ENCODE peak calls at places on chromosome 1, in four cellular contexts. M is SK-N-SH, V is H9, H is breast epithelium. N is an unnamed sample.
A peak's percentile ranks its signal among the peaks of the same experiment; 100 is the strongest.

GRCh38 chr1:226001088-226001487 is 1.9 kb upstream of the SDE2 start:
- DNase-seq in M (no peak), V (no peak), H (no peak), N (no peak)

GRCh38 chr1:167904641-167905040 is 9.3 kb downstream of the ADCY10 start:
- DNase-seq in M (no peak), V (no peak), H (no peak), N (no peak)

GRCh38 chr1:99239690-99240089 is 24.6 kb upstream of the PLPPR4 start:
- DNase-seq in M (no peak), V (peak; percentile 34), H (no peak), N (no peak)

GRCh38 chr1:160781129-160781808 is 14.7 kb upstream of the LY9 start:
- DNase-seq in M (no peak), V (no peak), H (no peak), N (no peak)

GRCh38 chr1:106526650-106527049 is 529.8 kb upstream of the PRMT6 start:
- DNase-seq in M (no peak), V (no peak), H (no peak), N (no peak)

GRCh38 chr1:71511505-71511904 is 430.7 kb upstream of the ZRANB2 start:
- DNase-seq in M (no peak), V (no peak), H (no peak), N (no peak)

GRCh38 chr1:33606272-33606671 is 133.8 kb downstream of the ZSCAN20 start:
- DNase-seq in M (no peak), V (no peak), H (no peak), N (no peak)

GRCh38 chr1:34800214-34800613 is 7.4 kb downstream of the GJA4 start:
- DNase-seq in M (no peak), V (no peak), H (no peak), N (no peak)

GRCh38 chr1:205735218-205735617 is 14.8 kb downstream of the NUCKS1 start:
- DNase-seq in M (no peak), V (no peak), H (no peak), N (no peak)

GRCh38 chr1:33753087-33753856 is 110.6 kb upstream of the HMGB4 start:
- DNase-seq in M (no peak), V (no peak), H (no peak), N (no peak)

GRCh38 chr1:43711049-43711448 is 3.7 kb downstream of the ST3GAL3 start:
- DNase-seq in M (no peak), V (no peak), H (no peak), N (no peak)

GRCh38 chr1:41383094-41383852 is 22.0 kb downstream of the FOXO6 start:
- DNase-seq in M (no peak), V (no peak), H (no peak), N (no peak)

GRCh38 chr1:89911186-89911976 is 83.5 kb upstream of the ZNF326 start:
- DNase-seq in M (no peak), V (peak; percentile 50), H (no peak), N (no peak)

GRCh38 chr1:201525196-201525778 is 13.6 kb upstream of the NAV1 start:
- DNase-seq in M (no peak), V (no peak), H (no peak), N (no peak)

GRCh38 chr1:91404151-91405012 is at the start of gene HFM1:
- DNase-seq in M (peak; percentile 92), V (peak; percentile 93), H (peak; percentile 58), N (peak; percentile 47)

GRCh38 chr1:40795811-40796586 is 12.4 kb downstream of the KCNQ4 start:
- DNase-seq in M (no peak), V (no peak), H (no peak), N (no peak)

GRCh38 chr1:41888756-41889155 is 30.0 kb downstream of the HIVEP3 start:
- DNase-seq in M (no peak), V (no peak), H (no peak), N (no peak)

GRCh38 chr1:81590171-81590570 is 210.6 kb upstream of the ADGRL2 start:
- DNase-seq in M (no peak), V (no peak), H (no peak), N (no peak)

GRCh38 chr1:204080163-204080903 is 7.4 kb downstream of the SOX13 start:
- DNase-seq in M (peak; percentile 47), V (peak; percentile 99), H (peak; percentile 91), N (no peak)

GRCh38 chr1:179153217-179153616 is 71.3 kb downstream of the TOR3A start:
- DNase-seq in M (no peak), V (no peak), H (no peak), N (no peak)

GRCh38 chr1:33256335-33256700 is at the start of gene ZNF362:
- DNase-seq in M (no peak), V (peak; percentile 48), H (peak; percentile 66), N (peak; percentile 45)

GRCh38 chr1:8679929-8680504 is 137.4 kb downstream of the RERE start:
- DNase-seq in M (no peak), V (no peak), H (no peak), N (no peak)

GRCh38 chr1:227218870-227219578 is 99.3 kb downstream of the CDC42BPA start:
- DNase-seq in M (no peak), V (no peak), H (no peak), N (no peak)

GRCh38 chr1:156409424-156409823 is 40.4 kb downstream of the RHBG start:
- DNase-seq in M (no peak), V (no peak), H (no peak), N (no peak)
- H3K27ac ChIP-seq in M (no peak overlapping the region), V (no peak overlapping the region), H (no peak overlapping the region), N (peak overlapping the region; percentile 83)

GRCh38 chr1:32205401-32206370 is at the start of gene IQCC:
- DNase-seq in M (peak; percentile 96), V (peak; percentile 94), H (peak; percentile 85), N (peak; percentile 86)
- H3K27ac ChIP-seq in M (peak within 1 kb of the TSS; percentile 62), V (no peak within 1 kb of the TSS), H (peak within 1 kb of the TSS; percentile 86), N (peak within 1 kb of the TSS; percentile 60)

GRCh38 chr1:214354440-214355148 is 73.6 kb downstream of the SMYD2 start:
- DNase-seq in M (peak; percentile 50), V (no peak), H (no peak), N (no peak)

GRCh38 chr1:214352838-214353237 is 71.9 kb downstream of the SMYD2 start:
- DNase-seq in M (no peak), V (no peak), H (no peak), N (no peak)

GRCh38 chr1:214349008-214349407 is 68.0 kb downstream of the SMYD2 start:
- DNase-seq in M (no peak), V (no peak), H (no peak), N (no peak)

GRCh38 chr1:214349781-214350180 is 68.8 kb downstream of the SMYD2 start:
- DNase-seq in M (no peak), V (no peak), H (no peak), N (no peak)

DNA sequence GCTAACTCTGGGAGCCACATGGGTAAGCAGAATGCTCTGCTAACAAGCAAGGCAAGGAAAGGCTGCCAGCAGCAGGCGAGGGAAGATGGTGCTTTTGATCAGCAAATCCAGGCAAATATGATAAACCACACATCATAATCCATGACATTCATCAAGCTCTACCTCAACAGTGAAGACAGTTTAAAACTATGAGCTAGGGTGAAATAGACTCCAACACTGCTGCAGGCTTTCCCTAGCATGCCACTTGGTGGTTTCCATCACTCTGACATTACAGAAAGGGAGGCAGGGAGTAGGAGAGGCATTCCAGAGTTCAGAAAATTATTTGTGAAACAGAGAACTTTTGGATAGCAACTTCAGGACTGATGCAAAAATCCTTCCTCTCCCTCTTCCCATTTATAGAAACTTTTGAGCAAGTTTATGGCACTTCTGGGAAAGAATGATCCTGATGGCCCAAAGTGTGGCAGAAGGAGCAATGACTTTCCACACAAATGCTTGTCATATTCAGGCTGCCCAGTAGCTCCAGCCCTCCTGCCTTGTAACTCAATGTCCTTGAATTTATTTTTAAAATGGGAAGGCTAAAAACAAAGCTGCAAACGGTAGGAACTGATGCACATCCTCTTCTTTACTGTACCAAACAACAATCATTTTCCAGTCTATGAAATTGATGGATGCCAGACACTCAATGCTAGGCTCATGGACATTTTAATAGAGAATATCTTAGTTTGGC is 70.8 kb downstream of the SMYD2 start:
- DNase-seq in M (no peak), V (no peak), H (no peak), N (no peak)
- H3K27ac ChIP-seq in M (no peak overlapping the region), V (no peak overlapping the region), H (no peak overlapping the region), N (no peak overlapping the region)

DNA sequence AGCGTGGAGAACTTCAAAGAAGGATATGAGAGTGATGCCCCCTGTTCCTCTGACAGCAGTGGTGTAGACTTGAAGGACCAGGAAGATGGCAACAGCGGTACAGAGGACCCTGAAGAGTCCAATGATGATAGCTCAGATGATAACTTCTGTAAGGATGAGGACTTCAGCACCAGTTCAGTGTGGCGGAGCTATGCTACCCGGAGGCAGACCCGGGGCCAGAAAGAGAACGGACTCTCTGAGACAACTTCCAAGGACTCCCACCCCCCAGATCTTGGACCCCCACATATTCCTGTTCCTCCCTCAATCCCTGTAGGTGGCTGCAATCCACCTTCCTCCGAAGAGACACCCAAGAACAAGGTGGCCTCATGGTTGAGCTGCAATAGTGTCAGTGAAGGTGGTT is 14.0 kb downstream of the CERS2 start:
- DNase-seq in M (no peak), V (no peak), H (no peak), N (no peak)
- H3K27ac ChIP-seq in M (no peak overlapping the region), V (no peak overlapping the region), H (no peak overlapping the region), N (no peak overlapping the region)